ENCODE peak calls at places on chromosomes 13 and 19, in six cellular contexts. One of them, this sample, is unnamed.

GRCh38 chr13:86572115-86572514 is 772.9 kb upstream of the SLITRK6 start:
- DNase-seq in RWPE2: no peak
- DNase-seq in hepatocyte: no peak
- DNase-seq in dorsolateral prefrontal cortex: no peak
- DNase-seq in mammary epithelial cell: peak; percentile 46
- DNase-seq in HepG2: no peak
- DNase-seq in this sample: no peak

GRCh38 chr13:76329004-76329403 is 557.2 kb downstream of the KCTD12 start:
- DNase-seq in RWPE2: no peak
- DNase-seq in mammary epithelial cell: no peak
- DNase-seq in hepatocyte: no peak
- DNase-seq in dorsolateral prefrontal cortex: no peak
- DNase-seq in HepG2: no peak
- DNase-seq in this sample: no peak

GRCh38 chr13:24622481-24622880 is 57.7 kb upstream of the ATP12A start:
- DNase-seq in mammary epithelial cell: no peak
- DNase-seq in hepatocyte: no peak
- DNase-seq in RWPE2: no peak
- DNase-seq in dorsolateral prefrontal cortex: no peak
- DNase-seq in HepG2: no peak
- DNase-seq in this sample: no peak

GRCh38 chr19:50214699-50215543 is 11.5 kb downstream of the MYH14 start:
- DNase-seq in RWPE2: no peak
- DNase-seq in dorsolateral prefrontal cortex: no peak
- DNase-seq in hepatocyte: peak; percentile 79
- DNase-seq in HepG2: no peak
- DNase-seq in mammary epithelial cell: no peak
- DNase-seq in this sample: peak; percentile 77

GRCh38 chr13:111952814-111953213 is 114.1 kb upstream of the SOX1 start:
- DNase-seq in HepG2: no peak
- DNase-seq in hepatocyte: no peak
- DNase-seq in RWPE2: no peak
- DNase-seq in dorsolateral prefrontal cortex: no peak
- DNase-seq in mammary epithelial cell: no peak
- DNase-seq in this sample: no peak

GRCh38 chr13:20475927-20476691 is 49.5 kb downstream of the CRYL1 start:
- DNase-seq in HepG2: no peak
- DNase-seq in dorsolateral prefrontal cortex: no peak
- DNase-seq in mammary epithelial cell: peak; percentile 44
- DNase-seq in RWPE2: no peak
- DNase-seq in hepatocyte: peak; percentile 24
- DNase-seq in this sample: peak; percentile 63

GRCh38 chr13:45055198-45055901 is 65.0 kb upstream of the GTF2F2 start:
- DNase-seq in dorsolateral prefrontal cortex: peak; percentile 43
- DNase-seq in RWPE2: peak; percentile 48
- DNase-seq in hepatocyte: peak; percentile 19
- DNase-seq in HepG2: no peak
- DNase-seq in mammary epithelial cell: peak; percentile 94
- DNase-seq in this sample: no peak

GRCh38 chr19:38544569-38545315 is 73.0 kb downstream of the MAP4K1 start:
- DNase-seq in HepG2: no peak
- DNase-seq in mammary epithelial cell: no peak
- DNase-seq in hepatocyte: no peak
- DNase-seq in dorsolateral prefrontal cortex: no peak
- DNase-seq in RWPE2: no peak
- DNase-seq in this sample: peak; percentile 64

GRCh38 chr19:14795078-14795721 is 16.8 kb upstream of the ADGRE2 start:
- DNase-seq in dorsolateral prefrontal cortex: no peak
- DNase-seq in RWPE2: no peak
- DNase-seq in hepatocyte: no peak
- DNase-seq in HepG2: no peak
- DNase-seq in mammary epithelial cell: peak; percentile 34
- DNase-seq in this sample: no peak

GRCh38 chr13:89541091-89542030 is 1806.1 kb upstream of the MIR17HG start:
- DNase-seq in HepG2: no peak
- DNase-seq in RWPE2: no peak
- DNase-seq in hepatocyte: no peak
- DNase-seq in dorsolateral prefrontal cortex: no peak
- DNase-seq in mammary epithelial cell: no peak
- DNase-seq in this sample: no peak

GRCh38 chr13:79528759-79529191 is 47.8 kb downstream of the NDFIP2 start:
- DNase-seq in hepatocyte: peak; percentile 6
- DNase-seq in mammary epithelial cell: no peak
- DNase-seq in dorsolateral prefrontal cortex: no peak
- DNase-seq in RWPE2: no peak
- DNase-seq in HepG2: no peak
- DNase-seq in this sample: no peak

DNA sequence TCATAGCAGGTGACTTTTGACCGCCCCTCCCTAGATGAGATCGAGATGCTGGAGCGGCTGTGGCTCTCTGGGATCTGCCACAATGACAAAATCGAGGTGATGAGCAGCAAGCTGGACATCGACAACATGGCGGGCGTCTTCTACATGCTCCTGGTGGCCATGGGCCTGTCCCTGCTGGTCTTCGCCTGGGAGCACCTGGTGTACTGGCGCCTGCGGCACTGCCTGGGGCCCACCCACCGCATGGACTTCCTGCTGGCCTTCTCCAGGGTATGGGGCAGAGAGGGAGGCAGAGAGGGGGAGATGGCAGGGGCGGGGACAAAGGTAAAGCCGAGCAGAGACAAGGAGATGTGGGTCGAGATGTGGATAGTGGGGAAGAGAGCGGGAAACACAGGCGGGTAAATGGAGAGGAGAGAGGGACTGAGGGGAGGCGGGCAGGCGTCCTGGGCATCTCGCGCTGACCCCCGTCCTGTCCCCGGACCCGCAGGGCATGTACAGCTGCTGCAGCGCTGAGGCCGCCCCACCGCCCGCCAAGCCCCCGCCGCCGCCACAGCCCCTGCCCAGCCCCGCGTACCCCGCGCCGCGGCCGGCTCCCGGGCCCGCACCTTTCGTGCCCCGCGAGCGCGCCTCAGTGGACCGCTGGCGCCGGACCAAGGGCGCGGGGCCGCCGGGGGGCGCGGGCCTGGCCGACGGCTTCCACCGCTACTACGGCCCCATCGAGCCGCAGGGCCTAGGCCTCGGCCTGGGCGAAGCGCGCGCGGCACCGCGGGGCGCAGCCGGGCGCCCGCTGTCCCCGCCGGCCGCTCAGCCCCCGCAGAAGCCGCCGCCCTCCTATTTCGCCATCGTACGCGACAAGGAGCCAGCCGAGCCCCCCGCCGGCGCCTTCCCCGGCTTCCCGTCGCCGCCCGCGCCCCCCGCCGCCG is 3.4 kb upstream of the GRWD1 start:
- DNase-seq in mammary epithelial cell: no peak
- DNase-seq in RWPE2: no peak
- DNase-seq in hepatocyte: no peak
- DNase-seq in HepG2: no peak
- DNase-seq in dorsolateral prefrontal cortex: no peak
- DNase-seq in this sample: peak; percentile 75
- H3K4me3 ChIP-seq in mammary epithelial cell: no peak overlapping the region
- H3K4me3 ChIP-seq in RWPE2: no peak overlapping the region
- H3K4me3 ChIP-seq in hepatocyte: no peak overlapping the region
- H3K4me3 ChIP-seq in HepG2: no peak overlapping the region
- H3K4me3 ChIP-seq in dorsolateral prefrontal cortex: no peak overlapping the region
- H3K4me3 ChIP-seq in this sample: no peak overlapping the region

GRCh38 chr13:39946769-39947168 is 291.3 kb downstream of the COG6 start:
- DNase-seq in RWPE2: no peak
- DNase-seq in HepG2: no peak
- DNase-seq in hepatocyte: no peak
- DNase-seq in dorsolateral prefrontal cortex: no peak
- DNase-seq in mammary epithelial cell: no peak
- DNase-seq in this sample: no peak

GRCh38 chr13:39942177-39942900 is 286.9 kb downstream of the COG6 start:
- DNase-seq in hepatocyte: no peak
- DNase-seq in RWPE2: no peak
- DNase-seq in dorsolateral prefrontal cortex: no peak
- DNase-seq in mammary epithelial cell: no peak
- DNase-seq in HepG2: no peak
- DNase-seq in this sample: no peak

GRCh38 chr13:39943711-39944110 is 288.2 kb downstream of the COG6 start:
- DNase-seq in RWPE2: no peak
- DNase-seq in HepG2: no peak
- DNase-seq in hepatocyte: no peak
- DNase-seq in dorsolateral prefrontal cortex: no peak
- DNase-seq in mammary epithelial cell: no peak
- DNase-seq in this sample: no peak

GRCh38 chr13:39942901-39943273 is 287.4 kb downstream of the COG6 start:
- DNase-seq in mammary epithelial cell: peak; percentile 68
- DNase-seq in hepatocyte: peak; percentile 83
- DNase-seq in dorsolateral prefrontal cortex: peak; percentile 43
- DNase-seq in RWPE2: no peak
- DNase-seq in HepG2: peak; percentile 66
- DNase-seq in this sample: peak; percentile 75

DNA sequence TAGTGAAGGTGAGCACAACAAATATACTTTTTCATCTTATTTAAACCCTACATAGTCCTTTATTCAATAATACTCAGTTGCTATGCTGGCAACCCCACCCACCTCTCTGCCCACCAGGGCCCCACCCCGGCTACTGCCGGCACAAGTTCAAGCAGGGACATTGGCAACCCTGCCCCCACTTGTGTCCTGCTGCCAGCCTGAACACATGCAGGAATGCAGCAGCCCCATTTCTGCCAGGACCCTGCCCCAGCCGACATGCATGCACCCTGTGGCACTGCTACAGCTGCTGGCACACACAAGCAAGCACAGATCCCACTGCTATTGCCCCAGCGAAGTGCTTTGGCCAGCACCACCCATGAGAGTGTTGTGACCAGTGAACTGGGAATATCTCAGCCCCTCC is 289.8 kb downstream of the COG6 start:
- DNase-seq in mammary epithelial cell: no peak
- DNase-seq in dorsolateral prefrontal cortex: no peak
- DNase-seq in HepG2: no peak
- DNase-seq in hepatocyte: no peak
- DNase-seq in RWPE2: no peak
- DNase-seq in this sample: no peak
- H3K4me3 ChIP-seq in mammary epithelial cell: no peak overlapping the region
- H3K4me3 ChIP-seq in dorsolateral prefrontal cortex: no peak overlapping the region
- H3K4me3 ChIP-seq in HepG2: no peak overlapping the region
- H3K4me3 ChIP-seq in hepatocyte: no peak overlapping the region
- H3K4me3 ChIP-seq in RWPE2: no peak overlapping the region
- H3K4me3 ChIP-seq in this sample: no peak overlapping the region

GRCh38 chr13:109729031-109729870 is 57.1 kb downstream of the IRS2 start:
- DNase-seq in RWPE2: no peak
- DNase-seq in mammary epithelial cell: peak; percentile 63
- DNase-seq in HepG2: no peak
- DNase-seq in hepatocyte: no peak
- DNase-seq in dorsolateral prefrontal cortex: no peak
- DNase-seq in this sample: peak; percentile 52

GRCh38 chr13:109733550-109733949 is 52.8 kb downstream of the IRS2 start:
- DNase-seq in RWPE2: no peak
- DNase-seq in dorsolateral prefrontal cortex: no peak
- DNase-seq in HepG2: no peak
- DNase-seq in hepatocyte: no peak
- DNase-seq in mammary epithelial cell: no peak
- DNase-seq in this sample: peak; percentile 37

GRCh38 chr13:109728061-109728460 is 58.3 kb downstream of the IRS2 start:
- DNase-seq in hepatocyte: no peak
- DNase-seq in dorsolateral prefrontal cortex: no peak
- DNase-seq in RWPE2: no peak
- DNase-seq in HepG2: no peak
- DNase-seq in mammary epithelial cell: no peak
- DNase-seq in this sample: no peak

GRCh38 chr13:109734002-109734785 is 52.2 kb downstream of the IRS2 start:
- DNase-seq in hepatocyte: no peak
- DNase-seq in dorsolateral prefrontal cortex: no peak
- DNase-seq in HepG2: no peak
- DNase-seq in mammary epithelial cell: no peak
- DNase-seq in RWPE2: no peak
- DNase-seq in this sample: peak; percentile 31

GRCh38 chr13:109730832-109731335 is 55.5 kb downstream of the IRS2 start:
- DNase-seq in dorsolateral prefrontal cortex: no peak
- DNase-seq in RWPE2: no peak
- DNase-seq in HepG2: no peak
- DNase-seq in mammary epithelial cell: no peak
- DNase-seq in hepatocyte: no peak
- DNase-seq in this sample: no peak
- H3K4me3 ChIP-seq in dorsolateral prefrontal cortex: no peak overlapping the region
- H3K4me3 ChIP-seq in RWPE2: no peak overlapping the region
- H3K4me3 ChIP-seq in HepG2: no peak overlapping the region
- H3K4me3 ChIP-seq in mammary epithelial cell: no peak overlapping the region
- H3K4me3 ChIP-seq in hepatocyte: no peak overlapping the region
- H3K4me3 ChIP-seq in this sample: no peak overlapping the region

GRCh38 chr19:48611872-48612271 is 3.0 kb downstream of the FAM83E start:
- DNase-seq in dorsolateral prefrontal cortex: no peak
- DNase-seq in hepatocyte: no peak
- DNase-seq in RWPE2: no peak
- DNase-seq in HepG2: no peak
- DNase-seq in mammary epithelial cell: no peak
- DNase-seq in this sample: no peak

GRCh38 chr19:48607359-48607755 is 815 bp downstream of the SPACA4 start:
- DNase-seq in hepatocyte: no peak
- DNase-seq in HepG2: no peak
- DNase-seq in mammary epithelial cell: no peak
- DNase-seq in RWPE2: no peak
- DNase-seq in dorsolateral prefrontal cortex: no peak
- DNase-seq in this sample: no peak

GRCh38 chr19:48606463-48607358 is at the start of gene SPACA4:
- DNase-seq in HepG2: no peak
- DNase-seq in mammary epithelial cell: no peak
- DNase-seq in dorsolateral prefrontal cortex: no peak
- DNase-seq in hepatocyte: no peak
- DNase-seq in RWPE2: no peak
- DNase-seq in this sample: no peak

GRCh38 chr19:48609571-48610108 is 3.1 kb downstream of the SPACA4 start:
- DNase-seq in RWPE2: no peak
- DNase-seq in hepatocyte: no peak
- DNase-seq in HepG2: no peak
- DNase-seq in dorsolateral prefrontal cortex: no peak
- DNase-seq in mammary epithelial cell: no peak
- DNase-seq in this sample: no peak

DNA sequence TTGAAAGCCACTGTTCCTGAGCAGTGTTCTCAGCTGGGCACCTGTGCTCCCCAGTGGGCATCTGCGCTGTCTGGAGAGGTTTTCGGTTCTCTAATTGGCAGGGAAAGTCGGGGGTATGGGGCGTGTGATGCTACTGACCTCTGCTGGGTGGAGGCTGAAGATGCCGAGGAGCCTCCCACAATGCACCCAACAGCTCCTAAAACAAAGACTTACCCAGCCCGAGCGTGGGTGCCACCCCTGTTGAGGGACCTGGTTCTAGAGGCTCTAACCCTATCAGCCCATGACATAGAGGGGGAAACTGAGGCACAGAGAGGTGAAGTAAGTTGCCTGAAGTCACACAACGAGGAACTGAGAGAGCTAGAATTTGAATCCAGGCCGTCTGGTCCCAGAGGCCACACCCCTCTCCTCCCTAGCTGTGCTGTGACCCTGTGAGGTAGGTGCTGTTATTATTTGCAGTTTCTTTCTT is 2.3 kb downstream of the SPACA4 start:
- DNase-seq in HepG2: peak; percentile 42
- DNase-seq in RWPE2: no peak
- DNase-seq in hepatocyte: no peak
- DNase-seq in dorsolateral prefrontal cortex: no peak
- DNase-seq in mammary epithelial cell: no peak
- DNase-seq in this sample: peak; percentile 88
- H3K4me3 ChIP-seq in HepG2: no peak overlapping the region
- H3K4me3 ChIP-seq in RWPE2: no peak overlapping the region
- H3K4me3 ChIP-seq in hepatocyte: no peak overlapping the region
- H3K4me3 ChIP-seq in dorsolateral prefrontal cortex: no peak overlapping the region
- H3K4me3 ChIP-seq in mammary epithelial cell: no peak overlapping the region
- H3K4me3 ChIP-seq in this sample: no peak overlapping the region

GRCh38 chr13:94369862-94370491 is 109.5 kb downstream of the DCT start:
- DNase-seq in HepG2: no peak
- DNase-seq in mammary epithelial cell: no peak
- DNase-seq in hepatocyte: no peak
- DNase-seq in RWPE2: no peak
- DNase-seq in dorsolateral prefrontal cortex: no peak
- DNase-seq in this sample: no peak
- H3K4me3 ChIP-seq in HepG2: no peak overlapping the region
- H3K4me3 ChIP-seq in mammary epithelial cell: no peak overlapping the region
- H3K4me3 ChIP-seq in hepatocyte: no peak overlapping the region
- H3K4me3 ChIP-seq in RWPE2: no peak overlapping the region
- H3K4me3 ChIP-seq in dorsolateral prefrontal cortex: no peak overlapping the region
- H3K4me3 ChIP-seq in this sample: no peak overlapping the region